ENCODE peak calls at places on chromosomes 7 and 10, in ten cellular contexts. One of them, this sample, is unnamed.
A peak's percentile ranks its signal among the peaks of the same experiment; 100 is the strongest.

GRCh38 chr7:106841896-106842390 is 23.1 kb upstream of the PIK3CG start:
- DNase-seq in AG10803: no peak
- DNase-seq in T-cell: no peak
- DNase-seq in left cardiac atrium: no peak
- DNase-seq in posterior vena cava: no peak
- DNase-seq in AG09309: no peak
- DNase-seq in stimulated activated CD8-positive, alpha-beta memory T cell treated with anti-CD3 and anti-CD28 coated beads, Interleukin-12 subunit alpha, Interleukin-12 subunit beta, amount 100 ng/mL, for 1 hour: no peak
- DNase-seq in AG04449: no peak
- DNase-seq in activated naive CD4-positive, alpha-beta T cell treated with Interleukin-2 at 50 U/mL for 16 hours: no peak
- DNase-seq in activated CD8-positive, alpha-beta memory T cell treated with anti-CD3 and anti-CD28 coated beads for 24 hours: no peak
- DNase-seq in this sample: no peak

GRCh38 chr10:42996588-42996987 is 80.3 kb upstream of the RET start:
- DNase-seq in stimulated activated CD8-positive, alpha-beta memory T cell treated with anti-CD3 and anti-CD28 coated beads, Interleukin-12 subunit alpha, Interleukin-12 subunit beta, amount 100 ng/mL, for 1 hour: no peak
- DNase-seq in activated CD8-positive, alpha-beta memory T cell treated with anti-CD3 and anti-CD28 coated beads for 24 hours: no peak
- DNase-seq in AG04449: no peak
- DNase-seq in posterior vena cava: peak; percentile 55
- DNase-seq in left cardiac atrium: no peak
- DNase-seq in activated naive CD4-positive, alpha-beta T cell treated with Interleukin-2 at 50 U/mL for 16 hours: no peak
- DNase-seq in AG09309: no peak
- DNase-seq in AG10803: no peak
- DNase-seq in T-cell: no peak
- DNase-seq in this sample: no peak

GRCh38 chr10:14858338-14858925 is 20.2 kb upstream of the SUV39H2 start:
- DNase-seq in stimulated activated CD8-positive, alpha-beta memory T cell treated with anti-CD3 and anti-CD28 coated beads, Interleukin-12 subunit alpha, Interleukin-12 subunit beta, amount 100 ng/mL, for 1 hour: no peak
- DNase-seq in T-cell: no peak
- DNase-seq in activated CD8-positive, alpha-beta memory T cell treated with anti-CD3 and anti-CD28 coated beads for 24 hours: no peak
- DNase-seq in left cardiac atrium: no peak
- DNase-seq in AG04449: no peak
- DNase-seq in AG10803: no peak
- DNase-seq in AG09309: no peak
- DNase-seq in activated naive CD4-positive, alpha-beta T cell treated with Interleukin-2 at 50 U/mL for 16 hours: no peak
- DNase-seq in posterior vena cava: no peak
- DNase-seq in this sample: no peak

GRCh38 chr10:126646101-126646500 is 24.4 kb downstream of the C10orf90 start:
- DNase-seq in left cardiac atrium: no peak
- DNase-seq in AG09309: no peak
- DNase-seq in AG04449: no peak
- DNase-seq in activated CD8-positive, alpha-beta memory T cell treated with anti-CD3 and anti-CD28 coated beads for 24 hours: no peak
- DNase-seq in activated naive CD4-positive, alpha-beta T cell treated with Interleukin-2 at 50 U/mL for 16 hours: no peak
- DNase-seq in T-cell: no peak
- DNase-seq in stimulated activated CD8-positive, alpha-beta memory T cell treated with anti-CD3 and anti-CD28 coated beads, Interleukin-12 subunit alpha, Interleukin-12 subunit beta, amount 100 ng/mL, for 1 hour: no peak
- DNase-seq in posterior vena cava: no peak
- DNase-seq in AG10803: peak; percentile 36
- DNase-seq in this sample: no peak

GRCh38 chr7:106466867-106467266 is 182.1 kb upstream of the NAMPT start:
- DNase-seq in AG09309: no peak
- DNase-seq in posterior vena cava: no peak
- DNase-seq in AG04449: no peak
- DNase-seq in activated CD8-positive, alpha-beta memory T cell treated with anti-CD3 and anti-CD28 coated beads for 24 hours: no peak
- DNase-seq in AG10803: no peak
- DNase-seq in left cardiac atrium: no peak
- DNase-seq in T-cell: no peak
- DNase-seq in activated naive CD4-positive, alpha-beta T cell treated with Interleukin-2 at 50 U/mL for 16 hours: no peak
- DNase-seq in stimulated activated CD8-positive, alpha-beta memory T cell treated with anti-CD3 and anti-CD28 coated beads, Interleukin-12 subunit alpha, Interleukin-12 subunit beta, amount 100 ng/mL, for 1 hour: no peak
- DNase-seq in this sample: no peak

GRCh38 chr10:131975796-131976195 is 5.9 kb downstream of the BNIP3 start:
- DNase-seq in AG04449: no peak
- DNase-seq in AG09309: no peak
- DNase-seq in posterior vena cava: peak; percentile 44
- DNase-seq in activated naive CD4-positive, alpha-beta T cell treated with Interleukin-2 at 50 U/mL for 16 hours: no peak
- DNase-seq in activated CD8-positive, alpha-beta memory T cell treated with anti-CD3 and anti-CD28 coated beads for 24 hours: no peak
- DNase-seq in stimulated activated CD8-positive, alpha-beta memory T cell treated with anti-CD3 and anti-CD28 coated beads, Interleukin-12 subunit alpha, Interleukin-12 subunit beta, amount 100 ng/mL, for 1 hour: no peak
- DNase-seq in T-cell: no peak
- DNase-seq in AG10803: no peak
- DNase-seq in left cardiac atrium: no peak
- DNase-seq in this sample: no peak

GRCh38 chr10:33008499-33009243 is 50.6 kb upstream of the ITGB1 start:
- DNase-seq in AG09309: peak; percentile 91
- DNase-seq in activated CD8-positive, alpha-beta memory T cell treated with anti-CD3 and anti-CD28 coated beads for 24 hours: peak; percentile 69
- DNase-seq in stimulated activated CD8-positive, alpha-beta memory T cell treated with anti-CD3 and anti-CD28 coated beads, Interleukin-12 subunit alpha, Interleukin-12 subunit beta, amount 100 ng/mL, for 1 hour: peak; percentile 60
- DNase-seq in AG10803: peak; percentile 92
- DNase-seq in T-cell: no peak
- DNase-seq in activated naive CD4-positive, alpha-beta T cell treated with Interleukin-2 at 50 U/mL for 16 hours: peak; percentile 70
- DNase-seq in AG04449: peak; percentile 74
- DNase-seq in posterior vena cava: no peak
- DNase-seq in left cardiac atrium: peak; percentile 38
- DNase-seq in this sample: peak; percentile 58

GRCh38 chr10:50624866-50625491 is 1.2 kb upstream of the SGMS1 start:
- DNase-seq in AG10803: peak; percentile 68
- DNase-seq in left cardiac atrium: peak; percentile 71
- DNase-seq in AG04449: no peak
- DNase-seq in AG09309: no peak
- DNase-seq in activated CD8-positive, alpha-beta memory T cell treated with anti-CD3 and anti-CD28 coated beads for 24 hours: no peak
- DNase-seq in activated naive CD4-positive, alpha-beta T cell treated with Interleukin-2 at 50 U/mL for 16 hours: peak; percentile 65
- DNase-seq in T-cell: peak; percentile 47
- DNase-seq in stimulated activated CD8-positive, alpha-beta memory T cell treated with anti-CD3 and anti-CD28 coated beads, Interleukin-12 subunit alpha, Interleukin-12 subunit beta, amount 100 ng/mL, for 1 hour: peak; percentile 44
- DNase-seq in posterior vena cava: peak; percentile 95
- DNase-seq in this sample: no peak

GRCh38 chr7:138097064-138097741 is 20.9 kb downstream of the AKR1D1 start:
- DNase-seq in AG10803: peak; percentile 5
- DNase-seq in AG04449: no peak
- DNase-seq in activated CD8-positive, alpha-beta memory T cell treated with anti-CD3 and anti-CD28 coated beads for 24 hours: no peak
- DNase-seq in left cardiac atrium: no peak
- DNase-seq in posterior vena cava: no peak
- DNase-seq in T-cell: no peak
- DNase-seq in AG09309: no peak
- DNase-seq in activated naive CD4-positive, alpha-beta T cell treated with Interleukin-2 at 50 U/mL for 16 hours: no peak
- DNase-seq in stimulated activated CD8-positive, alpha-beta memory T cell treated with anti-CD3 and anti-CD28 coated beads, Interleukin-12 subunit alpha, Interleukin-12 subunit beta, amount 100 ng/mL, for 1 hour: no peak
- DNase-seq in this sample: no peak

GRCh38 chr7:121138262-121138933 is 149.9 kb downstream of the CPED1 start:
- DNase-seq in AG10803: peak; percentile 51
- DNase-seq in activated CD8-positive, alpha-beta memory T cell treated with anti-CD3 and anti-CD28 coated beads for 24 hours: no peak
- DNase-seq in activated naive CD4-positive, alpha-beta T cell treated with Interleukin-2 at 50 U/mL for 16 hours: no peak
- DNase-seq in posterior vena cava: no peak
- DNase-seq in stimulated activated CD8-positive, alpha-beta memory T cell treated with anti-CD3 and anti-CD28 coated beads, Interleukin-12 subunit alpha, Interleukin-12 subunit beta, amount 100 ng/mL, for 1 hour: no peak
- DNase-seq in left cardiac atrium: no peak
- DNase-seq in T-cell: no peak
- DNase-seq in AG09309: no peak
- DNase-seq in AG04449: no peak
- DNase-seq in this sample: no peak

GRCh38 chr7:1562611-1563051 is 6.6 kb upstream of the TMEM184A start:
- DNase-seq in AG09309: no peak
- DNase-seq in activated naive CD4-positive, alpha-beta T cell treated with Interleukin-2 at 50 U/mL for 16 hours: no peak
- DNase-seq in T-cell: no peak
- DNase-seq in AG10803: peak; percentile 68
- DNase-seq in left cardiac atrium: no peak
- DNase-seq in posterior vena cava: no peak
- DNase-seq in AG04449: no peak
- DNase-seq in stimulated activated CD8-positive, alpha-beta memory T cell treated with anti-CD3 and anti-CD28 coated beads, Interleukin-12 subunit alpha, Interleukin-12 subunit beta, amount 100 ng/mL, for 1 hour: no peak
- DNase-seq in activated CD8-positive, alpha-beta memory T cell treated with anti-CD3 and anti-CD28 coated beads for 24 hours: no peak
- DNase-seq in this sample: no peak

GRCh38 chr7:43535031-43535451 is 47.9 kb upstream of the STK17A start:
- DNase-seq in T-cell: no peak
- DNase-seq in AG10803: peak; percentile 66
- DNase-seq in posterior vena cava: no peak
- DNase-seq in activated naive CD4-positive, alpha-beta T cell treated with Interleukin-2 at 50 U/mL for 16 hours: no peak
- DNase-seq in stimulated activated CD8-positive, alpha-beta memory T cell treated with anti-CD3 and anti-CD28 coated beads, Interleukin-12 subunit alpha, Interleukin-12 subunit beta, amount 100 ng/mL, for 1 hour: no peak
- DNase-seq in AG09309: no peak
- DNase-seq in activated CD8-positive, alpha-beta memory T cell treated with anti-CD3 and anti-CD28 coated beads for 24 hours: no peak
- DNase-seq in AG04449: no peak
- DNase-seq in left cardiac atrium: no peak
- DNase-seq in this sample: no peak

GRCh38 chr7:85172530-85172941 is 14.3 kb downstream of the SEMA3D start:
- DNase-seq in activated naive CD4-positive, alpha-beta T cell treated with Interleukin-2 at 50 U/mL for 16 hours: no peak
- DNase-seq in posterior vena cava: no peak
- DNase-seq in activated CD8-positive, alpha-beta memory T cell treated with anti-CD3 and anti-CD28 coated beads for 24 hours: no peak
- DNase-seq in left cardiac atrium: no peak
- DNase-seq in AG04449: peak; percentile 74
- DNase-seq in T-cell: no peak
- DNase-seq in AG09309: no peak
- DNase-seq in stimulated activated CD8-positive, alpha-beta memory T cell treated with anti-CD3 and anti-CD28 coated beads, Interleukin-12 subunit alpha, Interleukin-12 subunit beta, amount 100 ng/mL, for 1 hour: no peak
- DNase-seq in AG10803: peak; percentile 86
- DNase-seq in this sample: no peak

GRCh38 chr7:77525231-77525630 is 11.9 kb upstream of the PTPN12 start:
- DNase-seq in AG09309: no peak
- DNase-seq in activated CD8-positive, alpha-beta memory T cell treated with anti-CD3 and anti-CD28 coated beads for 24 hours: no peak
- DNase-seq in stimulated activated CD8-positive, alpha-beta memory T cell treated with anti-CD3 and anti-CD28 coated beads, Interleukin-12 subunit alpha, Interleukin-12 subunit beta, amount 100 ng/mL, for 1 hour: no peak
- DNase-seq in posterior vena cava: no peak
- DNase-seq in activated naive CD4-positive, alpha-beta T cell treated with Interleukin-2 at 50 U/mL for 16 hours: no peak
- DNase-seq in AG04449: no peak
- DNase-seq in left cardiac atrium: no peak
- DNase-seq in AG10803: peak; percentile 10
- DNase-seq in T-cell: no peak
- DNase-seq in this sample: no peak

GRCh38 chr7:143074141-143074540 is 22.0 kb downstream of the OR6V1 start:
- DNase-seq in stimulated activated CD8-positive, alpha-beta memory T cell treated with anti-CD3 and anti-CD28 coated beads, Interleukin-12 subunit alpha, Interleukin-12 subunit beta, amount 100 ng/mL, for 1 hour: no peak
- DNase-seq in posterior vena cava: no peak
- DNase-seq in AG10803: no peak
- DNase-seq in activated naive CD4-positive, alpha-beta T cell treated with Interleukin-2 at 50 U/mL for 16 hours: no peak
- DNase-seq in AG04449: no peak
- DNase-seq in T-cell: no peak
- DNase-seq in AG09309: no peak
- DNase-seq in left cardiac atrium: no peak
- DNase-seq in activated CD8-positive, alpha-beta memory T cell treated with anti-CD3 and anti-CD28 coated beads for 24 hours: no peak
- DNase-seq in this sample: no peak

GRCh38 chr7:64312826-64313225 is 935 bp upstream of the ZNF736 start:
- DNase-seq in AG04449: no peak
- DNase-seq in posterior vena cava: peak; percentile 40
- DNase-seq in T-cell: no peak
- DNase-seq in AG10803: no peak
- DNase-seq in stimulated activated CD8-positive, alpha-beta memory T cell treated with anti-CD3 and anti-CD28 coated beads, Interleukin-12 subunit alpha, Interleukin-12 subunit beta, amount 100 ng/mL, for 1 hour: no peak
- DNase-seq in AG09309: no peak
- DNase-seq in activated CD8-positive, alpha-beta memory T cell treated with anti-CD3 and anti-CD28 coated beads for 24 hours: no peak
- DNase-seq in left cardiac atrium: no peak
- DNase-seq in activated naive CD4-positive, alpha-beta T cell treated with Interleukin-2 at 50 U/mL for 16 hours: no peak
- DNase-seq in this sample: no peak

GRCh38 chr7:25807212-25807611 is 344.8 kb upstream of the NFE2L3 start:
- DNase-seq in left cardiac atrium: no peak
- DNase-seq in activated naive CD4-positive, alpha-beta T cell treated with Interleukin-2 at 50 U/mL for 16 hours: no peak
- DNase-seq in AG09309: no peak
- DNase-seq in T-cell: no peak
- DNase-seq in AG04449: no peak
- DNase-seq in activated CD8-positive, alpha-beta memory T cell treated with anti-CD3 and anti-CD28 coated beads for 24 hours: no peak
- DNase-seq in AG10803: no peak
- DNase-seq in stimulated activated CD8-positive, alpha-beta memory T cell treated with anti-CD3 and anti-CD28 coated beads, Interleukin-12 subunit alpha, Interleukin-12 subunit beta, amount 100 ng/mL, for 1 hour: no peak
- DNase-seq in posterior vena cava: no peak
- DNase-seq in this sample: no peak

GRCh38 chr7:123727071-123727837 is 21.5 kb downstream of the WASL start:
- DNase-seq in AG04449: peak; percentile 67
- DNase-seq in stimulated activated CD8-positive, alpha-beta memory T cell treated with anti-CD3 and anti-CD28 coated beads, Interleukin-12 subunit alpha, Interleukin-12 subunit beta, amount 100 ng/mL, for 1 hour: no peak
- DNase-seq in activated CD8-positive, alpha-beta memory T cell treated with anti-CD3 and anti-CD28 coated beads for 24 hours: no peak
- DNase-seq in left cardiac atrium: no peak
- DNase-seq in AG10803: peak; percentile 94
- DNase-seq in AG09309: peak; percentile 80
- DNase-seq in activated naive CD4-positive, alpha-beta T cell treated with Interleukin-2 at 50 U/mL for 16 hours: no peak
- DNase-seq in T-cell: no peak
- DNase-seq in posterior vena cava: no peak
- DNase-seq in this sample: no peak

GRCh38 chr7:23530355-23530754 is 1.4 kb downstream of the TRA2A start:
- DNase-seq in AG10803: peak; percentile 36
- DNase-seq in T-cell: no peak
- DNase-seq in posterior vena cava: no peak
- DNase-seq in AG09309: no peak
- DNase-seq in activated CD8-positive, alpha-beta memory T cell treated with anti-CD3 and anti-CD28 coated beads for 24 hours: no peak
- DNase-seq in left cardiac atrium: no peak
- DNase-seq in activated naive CD4-positive, alpha-beta T cell treated with Interleukin-2 at 50 U/mL for 16 hours: peak; percentile 16
- DNase-seq in stimulated activated CD8-positive, alpha-beta memory T cell treated with anti-CD3 and anti-CD28 coated beads, Interleukin-12 subunit alpha, Interleukin-12 subunit beta, amount 100 ng/mL, for 1 hour: peak; percentile 17
- DNase-seq in AG04449: no peak
- DNase-seq in this sample: no peak

GRCh38 chr7:544528-545221 is 25.0 kb upstream of the PDGFA start:
- DNase-seq in AG04449: no peak
- DNase-seq in stimulated activated CD8-positive, alpha-beta memory T cell treated with anti-CD3 and anti-CD28 coated beads, Interleukin-12 subunit alpha, Interleukin-12 subunit beta, amount 100 ng/mL, for 1 hour: no peak
- DNase-seq in posterior vena cava: no peak
- DNase-seq in AG10803: no peak
- DNase-seq in activated CD8-positive, alpha-beta memory T cell treated with anti-CD3 and anti-CD28 coated beads for 24 hours: no peak
- DNase-seq in left cardiac atrium: no peak
- DNase-seq in AG09309: no peak
- DNase-seq in T-cell: no peak
- DNase-seq in activated naive CD4-positive, alpha-beta T cell treated with Interleukin-2 at 50 U/mL for 16 hours: no peak
- DNase-seq in this sample: no peak

GRCh38 chr10:17273403-17273802 is 45.4 kb downstream of the VIM start:
- DNase-seq in stimulated activated CD8-positive, alpha-beta memory T cell treated with anti-CD3 and anti-CD28 coated beads, Interleukin-12 subunit alpha, Interleukin-12 subunit beta, amount 100 ng/mL, for 1 hour: no peak
- DNase-seq in AG04449: peak; percentile 19
- DNase-seq in posterior vena cava: no peak
- DNase-seq in activated CD8-positive, alpha-beta memory T cell treated with anti-CD3 and anti-CD28 coated beads for 24 hours: no peak
- DNase-seq in AG10803: peak; percentile 38
- DNase-seq in activated naive CD4-positive, alpha-beta T cell treated with Interleukin-2 at 50 U/mL for 16 hours: no peak
- DNase-seq in T-cell: no peak
- DNase-seq in AG09309: peak; percentile 40
- DNase-seq in left cardiac atrium: no peak
- DNase-seq in this sample: no peak

GRCh38 chr10:98534046-98534445 is 87.3 kb upstream of the HPS1 start:
- DNase-seq in activated naive CD4-positive, alpha-beta T cell treated with Interleukin-2 at 50 U/mL for 16 hours: no peak
- DNase-seq in left cardiac atrium: no peak
- DNase-seq in stimulated activated CD8-positive, alpha-beta memory T cell treated with anti-CD3 and anti-CD28 coated beads, Interleukin-12 subunit alpha, Interleukin-12 subunit beta, amount 100 ng/mL, for 1 hour: no peak
- DNase-seq in T-cell: no peak
- DNase-seq in posterior vena cava: no peak
- DNase-seq in AG10803: peak; percentile 37
- DNase-seq in AG04449: no peak
- DNase-seq in activated CD8-positive, alpha-beta memory T cell treated with anti-CD3 and anti-CD28 coated beads for 24 hours: no peak
- DNase-seq in AG09309: no peak
- DNase-seq in this sample: no peak

GRCh38 chr7:143884978-143885559 is 16.9 kb downstream of the TCAF1 start:
- DNase-seq in activated naive CD4-positive, alpha-beta T cell treated with Interleukin-2 at 50 U/mL for 16 hours: peak; percentile 15
- DNase-seq in AG09309: no peak
- DNase-seq in stimulated activated CD8-positive, alpha-beta memory T cell treated with anti-CD3 and anti-CD28 coated beads, Interleukin-12 subunit alpha, Interleukin-12 subunit beta, amount 100 ng/mL, for 1 hour: no peak
- DNase-seq in AG10803: peak; percentile 69
- DNase-seq in left cardiac atrium: peak; percentile 67
- DNase-seq in activated CD8-positive, alpha-beta memory T cell treated with anti-CD3 and anti-CD28 coated beads for 24 hours: peak; percentile 69
- DNase-seq in AG04449: no peak
- DNase-seq in T-cell: no peak
- DNase-seq in posterior vena cava: peak; percentile 82
- DNase-seq in this sample: peak; percentile 53

GRCh38 chr10:30151581-30152389 is 92.4 kb upstream of the JCAD start:
- DNase-seq in AG09309: peak; percentile 77
- DNase-seq in activated naive CD4-positive, alpha-beta T cell treated with Interleukin-2 at 50 U/mL for 16 hours: no peak
- DNase-seq in AG04449: peak; percentile 56
- DNase-seq in activated CD8-positive, alpha-beta memory T cell treated with anti-CD3 and anti-CD28 coated beads for 24 hours: no peak
- DNase-seq in posterior vena cava: peak; percentile 95
- DNase-seq in T-cell: no peak
- DNase-seq in stimulated activated CD8-positive, alpha-beta memory T cell treated with anti-CD3 and anti-CD28 coated beads, Interleukin-12 subunit alpha, Interleukin-12 subunit beta, amount 100 ng/mL, for 1 hour: no peak
- DNase-seq in left cardiac atrium: peak; percentile 74
- DNase-seq in AG10803: peak; percentile 92
- DNase-seq in this sample: no peak

GRCh38 chr10:133263674-133264073 is 13.0 kb downstream of the ADAM8 start:
- DNase-seq in AG09309: no peak
- DNase-seq in AG10803: no peak
- DNase-seq in posterior vena cava: no peak
- DNase-seq in stimulated activated CD8-positive, alpha-beta memory T cell treated with anti-CD3 and anti-CD28 coated beads, Interleukin-12 subunit alpha, Interleukin-12 subunit beta, amount 100 ng/mL, for 1 hour: no peak
- DNase-seq in activated naive CD4-positive, alpha-beta T cell treated with Interleukin-2 at 50 U/mL for 16 hours: no peak
- DNase-seq in activated CD8-positive, alpha-beta memory T cell treated with anti-CD3 and anti-CD28 coated beads for 24 hours: no peak
- DNase-seq in T-cell: no peak
- DNase-seq in left cardiac atrium: no peak
- DNase-seq in AG04449: no peak
- DNase-seq in this sample: no peak

GRCh38 chr10:80493482-80494021 is 39.4 kb downstream of the TSPAN14 start:
- DNase-seq in AG04449: peak; percentile 36
- DNase-seq in activated naive CD4-positive, alpha-beta T cell treated with Interleukin-2 at 50 U/mL for 16 hours: no peak
- DNase-seq in left cardiac atrium: no peak
- DNase-seq in T-cell: no peak
- DNase-seq in posterior vena cava: no peak
- DNase-seq in AG10803: peak; percentile 80
- DNase-seq in AG09309: no peak
- DNase-seq in stimulated activated CD8-positive, alpha-beta memory T cell treated with anti-CD3 and anti-CD28 coated beads, Interleukin-12 subunit alpha, Interleukin-12 subunit beta, amount 100 ng/mL, for 1 hour: no peak
- DNase-seq in activated CD8-positive, alpha-beta memory T cell treated with anti-CD3 and anti-CD28 coated beads for 24 hours: no peak
- DNase-seq in this sample: no peak

GRCh38 chr7:117012284-117013174 is 59.2 kb downstream of the ST7 start:
- DNase-seq in T-cell: no peak
- DNase-seq in AG10803: peak; percentile 39
- DNase-seq in posterior vena cava: no peak
- DNase-seq in left cardiac atrium: no peak
- DNase-seq in stimulated activated CD8-positive, alpha-beta memory T cell treated with anti-CD3 and anti-CD28 coated beads, Interleukin-12 subunit alpha, Interleukin-12 subunit beta, amount 100 ng/mL, for 1 hour: no peak
- DNase-seq in activated naive CD4-positive, alpha-beta T cell treated with Interleukin-2 at 50 U/mL for 16 hours: no peak
- DNase-seq in AG04449: no peak
- DNase-seq in AG09309: no peak
- DNase-seq in activated CD8-positive, alpha-beta memory T cell treated with anti-CD3 and anti-CD28 coated beads for 24 hours: no peak
- DNase-seq in this sample: no peak

GRCh38 chr7:67535590-67535989 is 539.0 kb downstream of the TYW1 start:
- DNase-seq in AG09309: no peak
- DNase-seq in AG04449: no peak
- DNase-seq in left cardiac atrium: no peak
- DNase-seq in activated naive CD4-positive, alpha-beta T cell treated with Interleukin-2 at 50 U/mL for 16 hours: no peak
- DNase-seq in AG10803: no peak
- DNase-seq in T-cell: no peak
- DNase-seq in posterior vena cava: no peak
- DNase-seq in activated CD8-positive, alpha-beta memory T cell treated with anti-CD3 and anti-CD28 coated beads for 24 hours: no peak
- DNase-seq in stimulated activated CD8-positive, alpha-beta memory T cell treated with anti-CD3 and anti-CD28 coated beads, Interleukin-12 subunit alpha, Interleukin-12 subunit beta, amount 100 ng/mL, for 1 hour: no peak
- DNase-seq in this sample: no peak